ENCODE peak calls at places on chromosomes 13 and 19, in nine cellular contexts. One of them, this sample, is unnamed.

GRCh38 chr13:55893541-55893940 is 1247.2 kb upstream of the PRR20A start:
- DNase-seq in breast epithelium: no peak
- DNase-seq in Caco-2: no peak
- DNase-seq in stomach: no peak
- DNase-seq in GM23338: no peak
- DNase-seq in A673: no peak
- DNase-seq in fibroblast of lung: peak; percentile 54
- DNase-seq in right lobe of liver: no peak
- DNase-seq in left ventricle myocardium inferior: no peak
- DNase-seq in this sample: no peak

GRCh38 chr13:66915596-66916185 is 314.4 kb downstream of the PCDH9 start:
- DNase-seq in breast epithelium: no peak
- DNase-seq in Caco-2: no peak
- DNase-seq in stomach: no peak
- DNase-seq in GM23338: no peak
- DNase-seq in A673: peak; percentile 18
- DNase-seq in fibroblast of lung: no peak
- DNase-seq in right lobe of liver: no peak
- DNase-seq in left ventricle myocardium inferior: no peak
- DNase-seq in this sample: no peak

GRCh38 chr13:66673401-66673800 is 556.7 kb downstream of the PCDH9 start:
- DNase-seq in breast epithelium: no peak
- DNase-seq in Caco-2: no peak
- DNase-seq in stomach: no peak
- DNase-seq in GM23338: no peak
- DNase-seq in A673: no peak
- DNase-seq in fibroblast of lung: peak; percentile 85
- DNase-seq in right lobe of liver: no peak
- DNase-seq in left ventricle myocardium inferior: no peak
- DNase-seq in this sample: no peak

GRCh38 chr19:480016-480855 is 16.1 kb upstream of the MADCAM1 start:
- DNase-seq in breast epithelium: peak; percentile 57
- DNase-seq in Caco-2: peak; percentile 57
- DNase-seq in stomach: peak; percentile 85
- DNase-seq in GM23338: peak; percentile 87
- DNase-seq in A673: peak; percentile 85
- DNase-seq in fibroblast of lung: peak; percentile 42
- DNase-seq in right lobe of liver: peak; percentile 81
- DNase-seq in left ventricle myocardium inferior: peak; percentile 88
- DNase-seq in this sample: peak; percentile 86

GRCh38 chr19:11116507-11116906 is 27.2 kb downstream of the LDLR start:
- DNase-seq in breast epithelium: no peak
- DNase-seq in Caco-2: no peak
- DNase-seq in stomach: no peak
- DNase-seq in GM23338: no peak
- DNase-seq in A673: no peak
- DNase-seq in fibroblast of lung: no peak
- DNase-seq in right lobe of liver: no peak
- DNase-seq in left ventricle myocardium inferior: no peak
- DNase-seq in this sample: no peak

GRCh38 chr13:24741016-24741662 is 22.8 kb upstream of the RNF17 start:
- DNase-seq in breast epithelium: no peak
- DNase-seq in Caco-2: no peak
- DNase-seq in stomach: no peak
- DNase-seq in GM23338: peak; percentile 39
- DNase-seq in A673: peak; percentile 29
- DNase-seq in fibroblast of lung: no peak
- DNase-seq in right lobe of liver: no peak
- DNase-seq in left ventricle myocardium inferior: no peak
- DNase-seq in this sample: no peak

GRCh38 chr13:83881917-83882625 is at the start of gene SLITRK1:
- DNase-seq in breast epithelium: no peak
- DNase-seq in Caco-2: peak; percentile 59
- DNase-seq in stomach: no peak
- DNase-seq in GM23338: peak; percentile 96
- DNase-seq in A673: peak; percentile 82
- DNase-seq in fibroblast of lung: peak; percentile 53
- DNase-seq in right lobe of liver: no peak
- DNase-seq in left ventricle myocardium inferior: no peak
- DNase-seq in this sample: peak; percentile 80

GRCh38 chr19:55433292-55433691 is 9.8 kb downstream of the SHISA7 start:
- DNase-seq in breast epithelium: no peak
- DNase-seq in Caco-2: no peak
- DNase-seq in stomach: no peak
- DNase-seq in GM23338: no peak
- DNase-seq in A673: no peak
- DNase-seq in fibroblast of lung: no peak
- DNase-seq in right lobe of liver: no peak
- DNase-seq in left ventricle myocardium inferior: no peak
- DNase-seq in this sample: no peak

GRCh38 chr19:3817761-3818160 is 31.6 kb upstream of the MATK start:
- DNase-seq in breast epithelium: no peak
- DNase-seq in Caco-2: no peak
- DNase-seq in stomach: no peak
- DNase-seq in GM23338: no peak
- DNase-seq in A673: no peak
- DNase-seq in fibroblast of lung: no peak
- DNase-seq in right lobe of liver: no peak
- DNase-seq in left ventricle myocardium inferior: no peak
- DNase-seq in this sample: no peak

GRCh38 chr19:55249841-55250240 is 9.0 kb downstream of the PPP6R1 start:
- DNase-seq in breast epithelium: no peak
- DNase-seq in Caco-2: no peak
- DNase-seq in stomach: no peak
- DNase-seq in GM23338: no peak
- DNase-seq in A673: no peak
- DNase-seq in fibroblast of lung: no peak
- DNase-seq in right lobe of liver: no peak
- DNase-seq in left ventricle myocardium inferior: no peak
- DNase-seq in this sample: no peak

GRCh38 chr13:113933901-113934300 is 40.0 kb downstream of the C13orf46 start:
- DNase-seq in breast epithelium: no peak
- DNase-seq in Caco-2: no peak
- DNase-seq in stomach: no peak
- DNase-seq in GM23338: no peak
- DNase-seq in A673: no peak
- DNase-seq in fibroblast of lung: no peak
- DNase-seq in right lobe of liver: no peak
- DNase-seq in left ventricle myocardium inferior: peak; percentile 7
- DNase-seq in this sample: no peak

GRCh38 chr19:3360494-3361383 is 5.6 kb upstream of the NFIC start:
- DNase-seq in breast epithelium: peak; percentile 52
- DNase-seq in Caco-2: no peak
- DNase-seq in stomach: peak; percentile 66
- DNase-seq in GM23338: peak; percentile 57
- DNase-seq in A673: peak; percentile 75
- DNase-seq in fibroblast of lung: no peak
- DNase-seq in right lobe of liver: peak; percentile 85
- DNase-seq in left ventricle myocardium inferior: peak; percentile 85
- DNase-seq in this sample: no peak

GRCh38 chr13:50829226-50829625 is 14.3 kb downstream of the DLEU7 start:
- DNase-seq in breast epithelium: no peak
- DNase-seq in Caco-2: no peak
- DNase-seq in stomach: no peak
- DNase-seq in GM23338: no peak
- DNase-seq in A673: no peak
- DNase-seq in fibroblast of lung: no peak
- DNase-seq in right lobe of liver: no peak
- DNase-seq in left ventricle myocardium inferior: no peak
- DNase-seq in this sample: no peak

GRCh38 chr13:41470187-41470586 is 12.8 kb downstream of the RGCC start:
- DNase-seq in breast epithelium: no peak
- DNase-seq in Caco-2: no peak
- DNase-seq in stomach: no peak
- DNase-seq in GM23338: no peak
- DNase-seq in A673: no peak
- DNase-seq in fibroblast of lung: no peak
- DNase-seq in right lobe of liver: no peak
- DNase-seq in left ventricle myocardium inferior: no peak
- DNase-seq in this sample: no peak

GRCh38 chr13:25733061-25733491 is 318.7 kb downstream of the SHISA2 start:
- DNase-seq in breast epithelium: no peak
- DNase-seq in Caco-2: no peak
- DNase-seq in stomach: no peak
- DNase-seq in GM23338: no peak
- DNase-seq in A673: peak; percentile 46
- DNase-seq in fibroblast of lung: no peak
- DNase-seq in right lobe of liver: no peak
- DNase-seq in left ventricle myocardium inferior: no peak
- DNase-seq in this sample: no peak

GRCh38 chr13:95217920-95218830 is 83.1 kb downstream of the ABCC4 start:
- DNase-seq in breast epithelium: no peak
- DNase-seq in Caco-2: no peak
- DNase-seq in stomach: no peak
- DNase-seq in GM23338: no peak
- DNase-seq in A673: no peak
- DNase-seq in fibroblast of lung: no peak
- DNase-seq in right lobe of liver: no peak
- DNase-seq in left ventricle myocardium inferior: no peak
- DNase-seq in this sample: no peak
- H3K36me3 ChIP-seq in breast epithelium: no peaks in the 10 kb centered on the region
- H3K36me3 ChIP-seq in Caco-2: no peaks in the 10 kb centered on the region
- H3K36me3 ChIP-seq in stomach: no peaks in the 10 kb centered on the region
- H3K36me3 ChIP-seq in GM23338: no peaks in the 10 kb centered on the region
- H3K36me3 ChIP-seq in A673: no peaks in the 10 kb centered on the region
- H3K36me3 ChIP-seq in fibroblast of lung: peaks cover 3% of the 10 kb centered on the region
- H3K36me3 ChIP-seq in right lobe of liver: no peaks in the 10 kb centered on the region
- H3K36me3 ChIP-seq in left ventricle myocardium inferior: peaks cover 6% of the 10 kb centered on the region
- H3K36me3 ChIP-seq in this sample: no peaks in the 10 kb centered on the region

DNA sequence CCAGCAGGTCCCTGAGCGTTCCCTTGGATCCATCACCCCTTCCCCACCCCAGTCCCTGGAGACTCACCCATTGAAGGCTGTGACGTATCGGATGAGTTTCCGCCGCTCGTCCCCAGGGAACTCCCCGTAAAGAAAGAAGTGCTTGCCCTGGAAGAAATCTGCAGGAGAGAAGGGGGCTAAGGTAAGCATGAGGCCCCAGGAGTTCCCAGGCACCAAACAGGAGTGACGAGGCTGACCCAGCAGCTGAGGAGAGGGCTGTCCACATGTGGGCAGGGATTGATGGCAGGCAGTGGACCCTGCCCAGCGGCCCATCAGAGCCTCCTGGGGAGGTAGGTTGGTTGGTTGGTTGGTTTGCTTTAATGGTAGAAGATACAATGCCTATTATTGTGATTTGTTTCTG is 11.1 kb downstream of the ZNF575 start:
- DNase-seq in breast epithelium: no peak
- DNase-seq in Caco-2: no peak
- DNase-seq in stomach: no peak
- DNase-seq in GM23338: no peak
- DNase-seq in A673: no peak
- DNase-seq in fibroblast of lung: no peak
- DNase-seq in right lobe of liver: no peak
- DNase-seq in left ventricle myocardium inferior: no peak
- DNase-seq in this sample: no peak
- H3K36me3 ChIP-seq in breast epithelium: no peaks in the 10 kb centered on the region
- H3K36me3 ChIP-seq in Caco-2: peaks cover 2% of the 10 kb centered on the region
- H3K36me3 ChIP-seq in stomach: peaks cover 79% of the 10 kb centered on the region
- H3K36me3 ChIP-seq in GM23338: peaks cover 5% of the 10 kb centered on the region
- H3K36me3 ChIP-seq in A673: peaks cover 47% of the 10 kb centered on the region
- H3K36me3 ChIP-seq in fibroblast of lung: peaks cover 9% of the 10 kb centered on the region
- H3K36me3 ChIP-seq in right lobe of liver: no peaks in the 10 kb centered on the region
- H3K36me3 ChIP-seq in left ventricle myocardium inferior: peaks cover 66% of the 10 kb centered on the region
- H3K36me3 ChIP-seq in this sample: peaks cover 4% of the 10 kb centered on the region

DNA sequence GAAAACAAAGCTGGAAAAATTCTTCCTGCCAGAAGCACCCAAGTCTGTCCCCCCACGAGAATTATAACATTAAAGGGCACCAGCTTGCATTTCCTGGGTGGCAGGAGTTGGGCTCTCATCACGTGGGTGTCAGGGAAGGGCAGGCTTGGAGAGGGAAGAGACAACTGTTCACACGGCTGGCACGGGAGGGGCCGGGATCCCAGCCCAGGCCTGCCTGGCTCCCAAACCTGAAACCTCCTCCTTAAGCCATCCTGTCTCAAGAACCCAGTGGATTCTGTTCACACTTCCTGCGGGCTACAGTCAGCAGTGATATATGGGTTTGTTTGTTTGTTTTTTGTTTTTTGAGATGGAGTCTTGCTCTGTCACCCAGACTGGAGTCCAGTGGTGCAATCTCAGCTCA is 12.2 kb downstream of the GRIK5 start:
- DNase-seq in breast epithelium: no peak
- DNase-seq in Caco-2: no peak
- DNase-seq in stomach: no peak
- DNase-seq in GM23338: no peak
- DNase-seq in A673: no peak
- DNase-seq in fibroblast of lung: no peak
- DNase-seq in right lobe of liver: no peak
- DNase-seq in left ventricle myocardium inferior: no peak
- DNase-seq in this sample: no peak
- H3K36me3 ChIP-seq in breast epithelium: no peaks in the 10 kb centered on the region
- H3K36me3 ChIP-seq in Caco-2: no peaks in the 10 kb centered on the region
- H3K36me3 ChIP-seq in stomach: no peaks in the 10 kb centered on the region
- H3K36me3 ChIP-seq in GM23338: peaks cover 8% of the 10 kb centered on the region
- H3K36me3 ChIP-seq in A673: peaks cover 28% of the 10 kb centered on the region
- H3K36me3 ChIP-seq in fibroblast of lung: no peaks in the 10 kb centered on the region
- H3K36me3 ChIP-seq in right lobe of liver: no peaks in the 10 kb centered on the region
- H3K36me3 ChIP-seq in left ventricle myocardium inferior: no peaks in the 10 kb centered on the region
- H3K36me3 ChIP-seq in this sample: no peaks in the 10 kb centered on the region

DNA sequence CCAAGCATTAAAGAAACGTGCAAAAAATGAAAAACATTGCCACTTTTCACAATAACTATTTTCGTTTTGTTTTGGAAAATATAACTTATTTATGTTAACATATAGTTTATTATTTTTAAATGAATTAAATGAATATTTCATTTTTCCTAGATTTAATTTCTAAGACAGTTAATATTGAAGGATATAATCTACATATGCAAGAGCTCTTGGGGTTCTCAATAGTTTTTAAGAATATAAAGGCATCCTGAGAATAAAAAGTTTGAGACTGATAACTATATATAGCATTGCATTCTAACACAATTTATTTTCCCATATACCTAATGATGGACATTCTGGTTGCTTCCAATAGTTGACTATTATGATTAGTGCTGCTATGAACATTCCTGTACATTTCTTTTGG is 19.9 kb downstream of the ZNF461 start:
- DNase-seq in breast epithelium: no peak
- DNase-seq in Caco-2: no peak
- DNase-seq in stomach: no peak
- DNase-seq in GM23338: no peak
- DNase-seq in A673: no peak
- DNase-seq in fibroblast of lung: no peak
- DNase-seq in right lobe of liver: no peak
- DNase-seq in left ventricle myocardium inferior: no peak
- DNase-seq in this sample: no peak
- H3K36me3 ChIP-seq in breast epithelium: no peaks in the 10 kb centered on the region
- H3K36me3 ChIP-seq in Caco-2: no peaks in the 10 kb centered on the region
- H3K36me3 ChIP-seq in stomach: peaks cover 86% of the 10 kb centered on the region
- H3K36me3 ChIP-seq in GM23338: peaks cover 50% of the 10 kb centered on the region
- H3K36me3 ChIP-seq in A673: peaks cover 12% of the 10 kb centered on the region
- H3K36me3 ChIP-seq in fibroblast of lung: peaks cover 1% of the 10 kb centered on the region
- H3K36me3 ChIP-seq in right lobe of liver: no peaks in the 10 kb centered on the region
- H3K36me3 ChIP-seq in left ventricle myocardium inferior: peaks cover 100% of the 10 kb centered on the region
- H3K36me3 ChIP-seq in this sample: peaks cover 14% of the 10 kb centered on the region

GRCh38 chr19:12703056-12703455 is 6.6 kb upstream of the FBXW9 start:
- DNase-seq in breast epithelium: no peak
- DNase-seq in Caco-2: peak; percentile 60
- DNase-seq in stomach: no peak
- DNase-seq in GM23338: peak; percentile 94
- DNase-seq in A673: peak; percentile 89
- DNase-seq in fibroblast of lung: peak; percentile 53
- DNase-seq in right lobe of liver: no peak
- DNase-seq in left ventricle myocardium inferior: no peak
- DNase-seq in this sample: peak; percentile 18
- H3K36me3 ChIP-seq in breast epithelium: peaks cover 36% of the 10 kb centered on the region
- H3K36me3 ChIP-seq in Caco-2: peaks cover 3% of the 10 kb centered on the region
- H3K36me3 ChIP-seq in stomach: peaks cover 94% of the 10 kb centered on the region
- H3K36me3 ChIP-seq in GM23338: peaks cover 58% of the 10 kb centered on the region
- H3K36me3 ChIP-seq in A673: peaks cover 86% of the 10 kb centered on the region
- H3K36me3 ChIP-seq in fibroblast of lung: peaks cover 43% of the 10 kb centered on the region
- H3K36me3 ChIP-seq in right lobe of liver: peaks cover 47% of the 10 kb centered on the region
- H3K36me3 ChIP-seq in left ventricle myocardium inferior: peaks cover 92% of the 10 kb centered on the region
- H3K36me3 ChIP-seq in this sample: no peaks in the 10 kb centered on the region